ENCODE peak calls at places on chromosomes 13 and 19, in ten cellular contexts. J is right cardiac atrium; T is CD4-positive, alpha-beta T cell; S is heart right ventricle; R is heart left ventricle; N is Panc1; G is central memory CD8-positive, alpha-beta T cell; V is activated CD8-positive, alpha-beta T cell treated with anti-CD3 and anti-CD28 coated beads for 36 hours; Y is stimulated activated effector memory CD8-positive, alpha-beta T cell treated with anti-CD3 and anti-CD28 coated beads, Interleukin-12 subunit alpha, Interleukin-12 subunit beta, amount 100 ng/mL, for 72 hours; L is SK-N-SH treated with all-trans-retinoic acid at 6 μM for 48 hours. X is an unnamed sample.

GRCh38 chr13:98143157-98143553 is 261 bp downstream of the FARP1 start:
- ATAC-seq in J (peak; percentile 45), T (no peak), S (peak; percentile 30), R (peak; percentile 57), N (peak; percentile 83), G (no peak), V (peak; percentile 34), Y (no peak), L (no peak), X (no peak)

GRCh38 chr19:8321760-8322637 is 703 bp downstream of the RPS28 start:
- ATAC-seq in J (peak; percentile 19), T (peak; percentile 12), S (peak; percentile 23), R (peak; percentile 9), N (no peak), G (peak; percentile 18), V (peak; percentile 1), Y (peak; percentile 5), L (peak; percentile 8), X (peak; percentile 1)

GRCh38 chr19:43731346-43731745 is 15.5 kb downstream of the IRGC start:
- ATAC-seq in J (no peak), T (no peak), S (no peak), R (no peak), N (no peak), G (no peak), V (no peak), Y (no peak), L (no peak), X (no peak)

GRCh38 chr13:21149568-21149967 is 26.8 kb downstream of the SKA3 start:
- ATAC-seq in J (peak; percentile 55), T (no peak), S (peak; percentile 86), R (peak; percentile 92), N (no peak), G (no peak), V (peak; percentile 59), Y (peak; percentile 51), L (peak; percentile 52), X (peak; percentile 42)

GRCh38 chr13:28059214-28059613 is 41.2 kb downstream of the FLT3 start:
- ATAC-seq in J (no peak), T (no peak), S (no peak), R (no peak), N (peak; percentile 62), G (no peak), V (no peak), Y (peak; percentile 47), L (no peak), X (no peak)

GRCh38 chr13:41938918-41939317 is 22.0 kb downstream of the VWA8 start:
- ATAC-seq in J (no peak), T (no peak), S (peak; percentile 70), R (peak; percentile 62), N (no peak), G (no peak), V (no peak), Y (no peak), L (no peak), X (no peak)

GRCh38 chr19:48348737-48349136 is 15.0 kb downstream of the TMEM143 start:
- ATAC-seq in J (no peak), T (no peak), S (peak; percentile 10), R (no peak), N (no peak), G (no peak), V (no peak), Y (no peak), L (no peak), X (no peak)

GRCh38 chr19:17678836-17679235 is 9.3 kb downstream of the UNC13A start:
- ATAC-seq in J (no peak), T (no peak), S (no peak), R (no peak), N (no peak), G (no peak), V (no peak), Y (no peak), L (no peak), X (no peak)

GRCh38 chr13:20391597-20392452 is 133.8 kb downstream of the CRYL1 start:
- ATAC-seq in J (no peak), T (no peak), S (no peak), R (no peak), N (no peak), G (no peak), V (peak; percentile 22), Y (peak; percentile 25), L (no peak), X (no peak)

GRCh38 chr13:99464441-99464949 is 36.8 kb upstream of the TM9SF2 start:
- ATAC-seq in J (no peak), T (peak; percentile 61), S (no peak), R (no peak), N (no peak), G (peak; percentile 46), V (peak; percentile 76), Y (peak; percentile 65), L (peak; percentile 44), X (peak; percentile 54)

GRCh38 chr13:20997301-20998061 is 63.9 kb downstream of the LATS2 start:
- ATAC-seq in J (peak; percentile 63), T (no peak), S (peak; percentile 83), R (peak; percentile 74), N (no peak), G (no peak), V (no peak), Y (no peak), L (peak; percentile 89), X (no peak)

GRCh38 chr13:30156826-30157615 is 150.3 kb downstream of the KATNAL1 start:
- ATAC-seq in J (no peak), T (no peak), S (no peak), R (no peak), N (no peak), G (peak; percentile 72), V (no peak), Y (peak; percentile 22), L (no peak), X (no peak)

GRCh38 chr19:1175020-1175419 is 952 bp upstream of the SBNO2 start:
- ATAC-seq in J (no peak), T (no peak), S (no peak), R (no peak), N (no peak), G (no peak), V (no peak), Y (no peak), L (no peak), X (no peak)

GRCh38 chr13:40961826-40962225 is 57.3 kb downstream of the ELF1 start:
- ATAC-seq in J (no peak), T (no peak), S (no peak), R (no peak), N (no peak), G (no peak), V (peak; percentile 25), Y (peak; percentile 49), L (no peak), X (peak; percentile 55)

GRCh38 chr13:44273991-44274810 is 99.4 kb upstream of the SERP2 start:
- ATAC-seq in J (peak; percentile 69), T (peak; percentile 95), S (peak; percentile 86), R (peak; percentile 76), N (no peak), G (peak; percentile 97), V (peak; percentile 95), Y (peak; percentile 97), L (peak; percentile 42), X (peak; percentile 97)

GRCh38 chr19:3161453-3161852 is 17.1 kb upstream of the S1PR4 start:
- ATAC-seq in J (peak; percentile 27), T (no peak), S (peak; percentile 24), R (no peak), N (peak; percentile 52), G (no peak), V (no peak), Y (no peak), L (no peak), X (peak; percentile 42)

GRCh38 chr13:40480012-40480914 is 186.2 kb downstream of the FOXO1 start:
- ATAC-seq in J (no peak), T (no peak), S (no peak), R (peak; percentile 4), N (no peak), G (no peak), V (peak; percentile 25), Y (no peak), L (no peak), X (no peak)

GRCh38 chr13:97574926-97575325 is 141.0 kb downstream of the RAP2A start:
- ATAC-seq in J (no peak), T (no peak), S (peak; percentile 68), R (peak; percentile 33), N (peak; percentile 91), G (no peak), V (no peak), Y (no peak), L (peak; percentile 92), X (no peak)

GRCh38 chr19:51354742-51355148 is 11.4 kb downstream of the ETFB start:
- ATAC-seq in J (no peak), T (peak; percentile 96), S (no peak), R (no peak), N (no peak), G (peak; percentile 46), V (peak; percentile 85), Y (peak; percentile 11), L (no peak), X (peak; percentile 37)

GRCh38 chr13:24802074-24802473 is 38.1 kb downstream of the RNF17 start:
- ATAC-seq in J (no peak), T (no peak), S (no peak), R (no peak), N (no peak), G (no peak), V (no peak), Y (no peak), L (no peak), X (no peak)

GRCh38 chr13:34748561-34748960 is 193.5 kb upstream of the NBEA start:
- ATAC-seq in J (peak; percentile 22), T (no peak), S (peak; percentile 32), R (peak; percentile 20), N (no peak), G (no peak), V (no peak), Y (no peak), L (no peak), X (no peak)

GRCh38 chr13:78562237-78562889 is 41.0 kb downstream of the POU4F1 start:
- ATAC-seq in J (no peak), T (no peak), S (no peak), R (no peak), N (no peak), G (no peak), V (no peak), Y (no peak), L (no peak), X (no peak)

GRCh38 chr13:40026174-40026585 is 370.7 kb downstream of the COG6 start:
- ATAC-seq in J (no peak), T (peak; percentile 90), S (no peak), R (no peak), N (no peak), G (peak; percentile 66), V (peak; percentile 86), Y (peak; percentile 97), L (no peak), X (peak; percentile 93)

GRCh38 chr13:28056426-28056825 is 44.0 kb downstream of the FLT3 start:
- ATAC-seq in J (no peak), T (no peak), S (no peak), R (no peak), N (no peak), G (no peak), V (no peak), Y (no peak), L (no peak), X (no peak)

GRCh38 chr19:51124729-51125128 is at the start of gene SIGLEC9:
- ATAC-seq in J (peak; percentile 33), T (no peak), S (peak; percentile 45), R (peak; percentile 39), N (no peak), G (no peak), V (no peak), Y (no peak), L (no peak), X (no peak)

GRCh38 chr19:51884713-51885112 is 3.0 kb downstream of the ZNF577 start:
- ATAC-seq in J (no peak), T (no peak), S (no peak), R (no peak), N (no peak), G (no peak), V (no peak), Y (no peak), L (no peak), X (no peak)

GRCh38 chr13:105144020-105144419 is 1391.4 kb downstream of the EFNB2 start:
- ATAC-seq in J (no peak), T (no peak), S (no peak), R (no peak), N (no peak), G (no peak), V (no peak), Y (no peak), L (no peak), X (no peak)

GRCh38 chr13:107348471-107348870 is 780.5 kb upstream of the ARGLU1 start:
- ATAC-seq in J (no peak), T (no peak), S (no peak), R (no peak), N (no peak), G (no peak), V (no peak), Y (no peak), L (peak; percentile 42), X (no peak)

X was measured in activated T-helper 17 cell treated with anti-CD3 and anti-CD28 coated beads, Interleukin-2, amount 50 U/mL, for 72 hours.